ENCODE peak calls at places on chromosome 3, in four cellular contexts. I is stimulated activated CD8-positive, alpha-beta memory T cell treated with anti-CD3 and anti-CD28 coated beads, Interleukin-15, amount 100 ng/mL, for 4 hours; V is left cardiac atrium; H is fibroblast of the aortic adventitia. F is an unnamed sample.

GRCh38 chr3:72887723-72888545 is at the start of gene GXYLT2:
- DNase-seq in H (peak; percentile 73), V (peak; percentile 71), I (no peak), F (peak; percentile 82)

GRCh38 chr3:69240651-69241578 is 118.5 kb upstream of the LMOD3 start:
- DNase-seq in H (peak; percentile 21), I (no peak), V (no peak), F (no peak)

GRCh38 chr3:170037463-170038433 is at the start of gene GPR160:
- DNase-seq in H (peak; percentile 15), V (peak; percentile 72), I (peak; percentile 49), F (peak; percentile 88)

GRCh38 chr3:86987421-86987715 is 3.6 kb downstream of the VGLL3 start:
- DNase-seq in V (no peak), H (no peak), I (no peak), F (no peak)

GRCh38 chr3:193761969-193762368 is 169.0 kb downstream of the OPA1 start:
- DNase-seq in H (no peak), V (no peak), I (no peak), F (no peak)

GRCh38 chr3:128069271-128069670 is 17.0 kb downstream of the SEC61A1 start:
- DNase-seq in I (no peak), V (no peak), H (no peak), F (no peak)

GRCh38 chr3:175224051-175224450 is 364.9 kb downstream of the NAALADL2 start:
- DNase-seq in V (peak; percentile 64), I (no peak), H (no peak), F (peak; percentile 45)

GRCh38 chr3:72177075-72178050 is 392.4 kb upstream of the PROK2 start:
- DNase-seq in I (no peak), H (peak; percentile 77), V (peak; percentile 55), F (peak; percentile 67)

GRCh38 chr3:139434764-139435291 is 41.5 kb downstream of the RBP2 start:
- DNase-seq in I (no peak), H (peak; percentile 7), V (no peak), F (peak; percentile 44)

GRCh38 chr3:45665101-45665572 is 24.1 kb upstream of the SACM1L start:
- DNase-seq in V (no peak), H (no peak), I (no peak), F (no peak)

F was measured in Right ventricle myocardium superior.